ENCODE peak calls at places on chromosomes 12 and 14, in five cellular contexts. G is GM23338, M is HepG2, K is Panc1, U is HCT116. W is an unnamed sample.

GRCh38 chr12:38847247-38847646 is 58.1 kb downstream of the CPNE8 start:
- DNase-seq in K (no peak), M (no peak), G (no peak), U (no peak), W (no peak)

GRCh38 chr12:10753066-10753465 is 29.9 kb upstream of the YBX3 start:
- DNase-seq in K (no peak), M (no peak), U (no peak), G (no peak), W (no peak)

GRCh38 chr14:76154539-76155126 is 2.9 kb downstream of the GPATCH2L start:
- DNase-seq in K (no peak), M (no peak), U (no peak), G (no peak), W (no peak)

GRCh38 chr12:10307630-10308029 is at the start of gene KLRD1:
- DNase-seq in U (no peak), K (no peak), G (no peak), M (no peak), W (no peak)

GRCh38 chr12:1518763-1519516 is 75.4 kb downstream of the FBXL14 start:
- DNase-seq in U (peak), G (no peak), K (peak), M (peak), W (no peak)

GRCh38 chr14:37638599-37638998 is 43.2 kb downstream of the TTC6 start:
- DNase-seq in M (no peak), K (no peak), G (no peak), U (no peak), W (no peak)

GRCh38 chr12:32559434-32559833 is 119.7 kb upstream of the DNM1L start:
- DNase-seq in U (no peak), M (no peak), G (no peak), K (no peak), W (no peak)

GRCh38 chr12:57216931-57217871 is 607 bp downstream of the NXPH4 start:
- DNase-seq in G (peak), K (no peak), U (no peak), M (no peak), W (peak)

GRCh38 chr12:68498736-68499135 is 112.0 kb upstream of the RAP1B start:
- DNase-seq in G (peak), K (no peak), U (no peak), M (no peak), W (no peak)

GRCh38 chr12:68495666-68496065 is 115.0 kb upstream of the RAP1B start:
- DNase-seq in U (no peak), M (no peak), G (no peak), K (no peak), W (no peak)

GRCh38 chr12:68499616-68500015 is 111.1 kb upstream of the RAP1B start:
- DNase-seq in U (no peak), K (no peak), G (no peak), M (no peak), W (no peak)

GRCh38 chr12:68497112-68497511 is 113.6 kb upstream of the RAP1B start:
- DNase-seq in U (no peak), K (no peak), G (no peak), M (no peak), W (no peak)

DNA sequence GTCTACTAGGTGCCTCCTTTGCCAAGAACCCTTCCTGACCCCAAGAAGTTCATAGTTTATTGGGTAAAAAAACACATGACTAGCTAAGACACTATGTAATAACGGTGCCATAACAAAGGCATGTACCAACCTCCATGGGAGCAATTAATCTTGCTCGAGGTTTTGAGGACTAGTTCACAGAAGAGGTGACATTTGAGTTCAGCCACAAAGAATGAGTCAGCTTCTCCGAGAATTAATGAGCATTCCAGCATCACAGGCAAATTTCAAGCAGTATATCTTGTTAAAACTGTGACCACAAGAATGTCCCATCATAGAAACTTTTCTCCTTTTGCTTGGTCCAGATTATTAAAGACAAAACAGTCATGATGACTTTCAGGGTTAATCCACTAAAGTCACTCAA is 113.0 kb upstream of the RAP1B start:
- DNase-seq in G (no peak), M (no peak), K (no peak), U (peak), W (peak)
- TF ChIP-seq REST in G (no peak), M (no peak), K (no peak), U (no peak), W (no peak)

GRCh38 chr12:70744133-70744532 is 106.9 kb upstream of the PTPRB start:
- DNase-seq in M (no peak), G (no peak), U (no peak), K (no peak), W (no peak)
- TF ChIP-seq REST in M (no peak), G (no peak), U (no peak), K (no peak), W (no peak)

GRCh38 chr14:86217523-86217922 is 687.6 kb downstream of the FLRT2 start:
- DNase-seq in G (peak), M (no peak), K (no peak), U (no peak), W (no peak)
- TF ChIP-seq REST in G (no peak), M (no peak), K (no peak), U (no peak), W (no peak)

GRCh38 chr14:71332476-71332875 is 425.2 kb downstream of the PCNX1 start:
- DNase-seq in U (no peak), M (no peak), K (no peak), G (no peak), W (no peak)
- TF ChIP-seq REST in U (no peak), M (no peak), K (no peak), G (no peak), W (no peak)

GRCh38 chr12:118377005-118377890 is 893 bp downstream of the SUDS3 start:
- DNase-seq in M (no peak), G (peak), U (no peak), K (no peak), W (no peak)
- TF ChIP-seq REST in M (no peak), G (no peak), U (no peak), K (no peak), W (no peak)

GRCh38 chr12:82593901-82594396 is 92.8 kb upstream of the TMTC2 start:
- DNase-seq in U (no peak), M (no peak), K (no peak), G (no peak), W (no peak)
- TF ChIP-seq REST in U (no peak), M (no peak), K (no peak), G (no peak), W (no peak)

GRCh38 chr12:26055087-26055486 is 69.8 kb downstream of the BHLHE41 start:
- DNase-seq in U (no peak), K (no peak), G (no peak), M (no peak), W (no peak)

GRCh38 chr12:26047401-26048226 is 77.2 kb downstream of the BHLHE41 start:
- DNase-seq in K (no peak), G (peak), U (no peak), M (no peak), W (no peak)

GRCh38 chr12:26056335-26056734 is 68.5 kb downstream of the BHLHE41 start:
- DNase-seq in U (peak), M (no peak), K (no peak), G (no peak), W (peak)

GRCh38 chr12:26054383-26054782 is 70.5 kb downstream of the BHLHE41 start:
- DNase-seq in G (peak), M (no peak), U (no peak), K (no peak), W (no peak)

GRCh38 chr12:26052652-26053051 is 72.2 kb downstream of the BHLHE41 start:
- DNase-seq in U (no peak), G (no peak), K (peak), M (no peak), W (no peak)
- TF ChIP-seq REST in U (no peak), G (no peak), K (no peak), M (no peak), W (no peak)